ENCODE peak calls at places on chromosomes 16 and 17, in eight cellular contexts. One of them, this sample, is unnamed.
A peak's percentile ranks its signal among the peaks of the same experiment; 100 is the strongest.

GRCh38 chr17:45747907-45748306 is 36.2 kb upstream of the CRHR1 start:
- DNase-seq in HFFc6: no peak
- DNase-seq in activated B cell treated with CpG ODN at 0.5 μM for 24 hours: no peak
- DNase-seq in OCI-LY7: no peak
- DNase-seq in AG10803: no peak
- DNase-seq in GM10248: no peak
- DNase-seq in A549: no peak
- DNase-seq in endothelial cell of umbilical vein: no peak
- DNase-seq in this sample: no peak

GRCh38 chr17:45296003-45296832 is 20.6 kb downstream of the MAP3K14 start:
- DNase-seq in HFFc6: peak; percentile 79
- DNase-seq in activated B cell treated with CpG ODN at 0.5 μM for 24 hours: peak; percentile 58
- DNase-seq in OCI-LY7: peak; percentile 72
- DNase-seq in AG10803: no peak
- DNase-seq in GM10248: no peak
- DNase-seq in A549: no peak
- DNase-seq in endothelial cell of umbilical vein: peak; percentile 52
- DNase-seq in this sample: peak; percentile 55

GRCh38 chr16:85601730-85602401 is 11.3 kb upstream of the GSE1 start:
- DNase-seq in HFFc6: no peak
- DNase-seq in activated B cell treated with CpG ODN at 0.5 μM for 24 hours: no peak
- DNase-seq in OCI-LY7: no peak
- DNase-seq in AG10803: no peak
- DNase-seq in GM10248: no peak
- DNase-seq in A549: no peak
- DNase-seq in endothelial cell of umbilical vein: no peak
- DNase-seq in this sample: no peak

GRCh38 chr16:15897834-15898254 is 9.4 kb upstream of the CEP20 start:
- DNase-seq in HFFc6: peak; percentile 25
- DNase-seq in activated B cell treated with CpG ODN at 0.5 μM for 24 hours: no peak
- DNase-seq in OCI-LY7: peak; percentile 51
- DNase-seq in AG10803: peak; percentile 65
- DNase-seq in GM10248: peak; percentile 73
- DNase-seq in A549: no peak
- DNase-seq in endothelial cell of umbilical vein: no peak
- DNase-seq in this sample: peak; percentile 69

GRCh38 chr17:81035389-81036127 is 607 bp downstream of the BAIAP2 start:
- DNase-seq in HFFc6: peak; percentile 14
- DNase-seq in activated B cell treated with CpG ODN at 0.5 μM for 24 hours: no peak
- DNase-seq in OCI-LY7: no peak
- DNase-seq in AG10803: no peak
- DNase-seq in GM10248: no peak
- DNase-seq in A549: no peak
- DNase-seq in endothelial cell of umbilical vein: peak; percentile 26
- DNase-seq in this sample: no peak

GRCh38 chr17:77329741-77330531 is 189.2 kb downstream of the SEC14L1 start:
- DNase-seq in HFFc6: no peak
- DNase-seq in activated B cell treated with CpG ODN at 0.5 μM for 24 hours: no peak
- DNase-seq in OCI-LY7: no peak
- DNase-seq in AG10803: no peak
- DNase-seq in GM10248: no peak
- DNase-seq in A549: no peak
- DNase-seq in endothelial cell of umbilical vein: no peak
- DNase-seq in this sample: no peak

GRCh38 chr16:23496826-23497542 is 13.3 kb downstream of the GGA2 start:
- DNase-seq in HFFc6: no peak
- DNase-seq in activated B cell treated with CpG ODN at 0.5 μM for 24 hours: no peak
- DNase-seq in OCI-LY7: no peak
- DNase-seq in AG10803: peak; percentile 68
- DNase-seq in GM10248: no peak
- DNase-seq in A549: no peak
- DNase-seq in endothelial cell of umbilical vein: peak; percentile 48
- DNase-seq in this sample: no peak

GRCh38 chr17:34356194-34356593 is at the start of gene CCL13:
- DNase-seq in HFFc6: no peak
- DNase-seq in activated B cell treated with CpG ODN at 0.5 μM for 24 hours: no peak
- DNase-seq in OCI-LY7: no peak
- DNase-seq in AG10803: no peak
- DNase-seq in GM10248: no peak
- DNase-seq in A549: no peak
- DNase-seq in endothelial cell of umbilical vein: no peak
- DNase-seq in this sample: no peak

GRCh38 chr17:51540151-51540550 is 279.8 kb downstream of the UTP18 start:
- DNase-seq in HFFc6: no peak
- DNase-seq in activated B cell treated with CpG ODN at 0.5 μM for 24 hours: no peak
- DNase-seq in OCI-LY7: no peak
- DNase-seq in AG10803: no peak
- DNase-seq in GM10248: no peak
- DNase-seq in A549: peak; percentile 20
- DNase-seq in endothelial cell of umbilical vein: no peak
- DNase-seq in this sample: no peak

GRCh38 chr17:51541215-51541614 is 280.9 kb downstream of the UTP18 start:
- DNase-seq in HFFc6: no peak
- DNase-seq in activated B cell treated with CpG ODN at 0.5 μM for 24 hours: no peak
- DNase-seq in OCI-LY7: no peak
- DNase-seq in AG10803: no peak
- DNase-seq in GM10248: no peak
- DNase-seq in A549: no peak
- DNase-seq in endothelial cell of umbilical vein: no peak
- DNase-seq in this sample: no peak

GRCh38 chr17:51537996-51538550 is 277.7 kb downstream of the UTP18 start:
- DNase-seq in HFFc6: no peak
- DNase-seq in activated B cell treated with CpG ODN at 0.5 μM for 24 hours: no peak
- DNase-seq in OCI-LY7: no peak
- DNase-seq in AG10803: no peak
- DNase-seq in GM10248: no peak
- DNase-seq in A549: no peak
- DNase-seq in endothelial cell of umbilical vein: no peak
- DNase-seq in this sample: no peak

DNA sequence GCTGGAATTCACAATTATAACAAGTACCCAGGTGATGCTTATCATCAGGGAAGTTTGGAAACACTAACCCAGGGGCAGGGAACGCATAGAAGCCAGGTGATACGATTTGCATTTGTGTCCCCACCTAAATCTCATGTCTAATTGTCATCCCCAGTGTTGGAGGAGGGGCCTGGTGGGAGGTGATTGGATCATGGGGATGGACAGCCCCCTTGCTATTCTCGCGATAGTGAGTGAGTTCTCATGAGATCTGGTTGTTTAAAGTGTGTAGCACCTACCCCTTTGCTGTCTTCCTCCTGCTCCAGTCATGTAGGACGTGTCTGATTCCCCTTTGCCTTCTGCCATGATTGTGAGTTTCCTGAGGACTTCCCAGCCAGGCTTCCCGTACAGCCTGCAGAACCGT is 276.3 kb downstream of the UTP18 start:
- DNase-seq in HFFc6: no peak
- DNase-seq in activated B cell treated with CpG ODN at 0.5 μM for 24 hours: no peak
- DNase-seq in OCI-LY7: no peak
- DNase-seq in AG10803: no peak
- DNase-seq in GM10248: no peak
- DNase-seq in A549: no peak
- DNase-seq in endothelial cell of umbilical vein: no peak
- DNase-seq in this sample: no peak
- TF ChIP-seq CTCF in HFFc6: no peak
- TF ChIP-seq CTCF in activated B cell treated with CpG ODN at 0.5 μM for 24 hours: no peak
- TF ChIP-seq CTCF in OCI-LY7: no peak
- TF ChIP-seq CTCF in AG10803: no peak
- TF ChIP-seq CTCF in GM10248: no peak
- TF ChIP-seq CTCF in A549: no peak
- TF ChIP-seq CTCF in endothelial cell of umbilical vein: no peak
- TF ChIP-seq CTCF in this sample: no peak

DNA sequence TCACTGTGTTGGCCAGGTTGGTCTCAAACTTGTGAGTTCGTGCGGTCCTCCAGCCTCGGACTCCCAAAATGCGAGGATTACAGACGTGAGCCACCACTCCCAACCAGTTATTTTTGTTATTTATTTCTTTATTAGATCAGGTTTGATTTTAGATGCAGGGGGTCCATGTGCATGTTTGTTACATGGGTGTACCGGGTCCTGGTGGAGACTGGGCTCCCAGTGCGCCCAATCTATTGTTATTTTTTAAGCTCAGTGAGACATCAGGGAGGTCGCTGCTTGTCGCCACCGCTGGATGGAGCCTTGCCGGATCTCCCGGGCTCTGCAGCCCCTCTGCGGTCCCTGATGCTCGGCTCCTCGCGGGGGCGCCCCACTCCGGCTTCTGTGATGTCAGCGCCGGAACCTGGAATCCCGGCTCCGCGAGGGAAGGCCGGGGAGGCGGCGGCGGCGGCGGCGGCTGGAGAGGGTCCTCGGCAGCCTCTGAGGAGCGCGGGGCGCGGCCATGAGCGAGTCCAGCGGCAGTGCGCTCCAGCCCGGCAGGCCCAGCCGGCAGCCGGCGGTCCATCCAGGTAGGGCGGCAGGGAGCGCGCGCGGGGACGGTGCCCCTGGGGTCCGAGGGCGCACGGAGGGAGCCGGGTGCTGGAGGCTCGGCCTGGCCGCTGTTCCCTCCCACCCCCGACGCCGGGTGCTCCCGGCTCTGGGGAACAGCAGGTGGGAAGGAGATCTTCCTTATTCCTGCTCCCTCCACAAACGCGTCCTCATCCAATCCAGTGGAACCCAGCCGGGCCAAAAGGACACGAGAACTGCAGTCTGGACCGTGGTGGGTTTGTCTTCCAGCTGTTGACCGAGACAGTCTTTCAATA is at the start of gene TMC7:
- DNase-seq in HFFc6: peak; percentile 78
- DNase-seq in activated B cell treated with CpG ODN at 0.5 μM for 24 hours: no peak
- DNase-seq in OCI-LY7: no peak
- DNase-seq in AG10803: peak; percentile 77
- DNase-seq in GM10248: peak; percentile 47
- DNase-seq in A549: peak; percentile 92
- DNase-seq in endothelial cell of umbilical vein: peak; percentile 89
- DNase-seq in this sample: peak; percentile 66
- TF ChIP-seq CTCF in HFFc6: peak; percentile 87
- TF ChIP-seq CTCF in activated B cell treated with CpG ODN at 0.5 μM for 24 hours: no peak
- TF ChIP-seq CTCF in OCI-LY7: no peak
- TF ChIP-seq CTCF in AG10803: peak; percentile 82
- TF ChIP-seq CTCF in GM10248: peak; percentile 39
- TF ChIP-seq CTCF in A549: peak; percentile 98
- TF ChIP-seq CTCF in endothelial cell of umbilical vein: peak; percentile 95
- TF ChIP-seq CTCF in this sample: no peak

GRCh38 chr16:79049040-79049439 is 551.5 kb downstream of the MAF start:
- DNase-seq in HFFc6: no peak
- DNase-seq in activated B cell treated with CpG ODN at 0.5 μM for 24 hours: no peak
- DNase-seq in OCI-LY7: no peak
- DNase-seq in AG10803: no peak
- DNase-seq in GM10248: no peak
- DNase-seq in A549: no peak
- DNase-seq in endothelial cell of umbilical vein: no peak
- DNase-seq in this sample: no peak

GRCh38 chr16:79051313-79051712 is 549.2 kb downstream of the MAF start:
- DNase-seq in HFFc6: no peak
- DNase-seq in activated B cell treated with CpG ODN at 0.5 μM for 24 hours: no peak
- DNase-seq in OCI-LY7: no peak
- DNase-seq in AG10803: no peak
- DNase-seq in GM10248: no peak
- DNase-seq in A549: no peak
- DNase-seq in endothelial cell of umbilical vein: no peak
- DNase-seq in this sample: no peak

GRCh38 chr16:79045191-79045590 is 555.3 kb downstream of the MAF start:
- DNase-seq in HFFc6: no peak
- DNase-seq in activated B cell treated with CpG ODN at 0.5 μM for 24 hours: no peak
- DNase-seq in OCI-LY7: no peak
- DNase-seq in AG10803: no peak
- DNase-seq in GM10248: no peak
- DNase-seq in A549: no peak
- DNase-seq in endothelial cell of umbilical vein: no peak
- DNase-seq in this sample: no peak

GRCh38 chr16:79050063-79050462 is 550.5 kb downstream of the MAF start:
- DNase-seq in HFFc6: no peak
- DNase-seq in activated B cell treated with CpG ODN at 0.5 μM for 24 hours: no peak
- DNase-seq in OCI-LY7: no peak
- DNase-seq in AG10803: no peak
- DNase-seq in GM10248: no peak
- DNase-seq in A549: no peak
- DNase-seq in endothelial cell of umbilical vein: no peak
- DNase-seq in this sample: no peak

DNA sequence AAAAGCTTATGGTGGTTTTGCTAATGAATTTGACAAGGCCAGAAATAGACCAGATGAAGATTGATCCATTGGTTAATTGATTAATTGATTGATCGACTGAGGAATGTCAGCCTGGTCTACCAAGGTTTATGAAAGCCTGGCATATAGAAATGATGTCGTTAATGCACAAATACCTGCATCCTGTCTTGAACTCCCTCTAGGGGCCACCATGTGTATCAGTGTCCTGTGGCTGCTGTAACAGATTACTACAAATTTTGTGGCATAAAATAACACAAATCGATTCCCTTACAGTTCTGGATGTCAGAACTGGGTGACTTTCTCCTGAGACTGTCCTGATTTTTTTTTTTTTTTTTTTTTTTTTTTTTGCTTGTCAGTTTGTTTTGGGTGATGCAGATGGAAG is 553.2 kb downstream of the MAF start:
- DNase-seq in HFFc6: no peak
- DNase-seq in activated B cell treated with CpG ODN at 0.5 μM for 24 hours: no peak
- DNase-seq in OCI-LY7: peak; percentile 27
- DNase-seq in AG10803: no peak
- DNase-seq in GM10248: no peak
- DNase-seq in A549: peak; percentile 17
- DNase-seq in endothelial cell of umbilical vein: no peak
- DNase-seq in this sample: no peak
- TF ChIP-seq CTCF in HFFc6: peak; percentile 32
- TF ChIP-seq CTCF in activated B cell treated with CpG ODN at 0.5 μM for 24 hours: peak; percentile 47
- TF ChIP-seq CTCF in OCI-LY7: peak; percentile 75
- TF ChIP-seq CTCF in AG10803: no peak
- TF ChIP-seq CTCF in GM10248: peak; percentile 17
- TF ChIP-seq CTCF in A549: peak; percentile 38
- TF ChIP-seq CTCF in endothelial cell of umbilical vein: no peak
- TF ChIP-seq CTCF in this sample: no peak

GRCh38 chr17:59108400-59109102 is 1.9 kb upstream of the TRIM37 start:
- DNase-seq in HFFc6: no peak
- DNase-seq in activated B cell treated with CpG ODN at 0.5 μM for 24 hours: no peak
- DNase-seq in OCI-LY7: no peak
- DNase-seq in AG10803: no peak
- DNase-seq in GM10248: no peak
- DNase-seq in A549: no peak
- DNase-seq in endothelial cell of umbilical vein: no peak
- DNase-seq in this sample: no peak

GRCh38 chr17:59105852-59106462 is 723 bp downstream of the TRIM37 start:
- DNase-seq in HFFc6: peak; percentile 26
- DNase-seq in activated B cell treated with CpG ODN at 0.5 μM for 24 hours: no peak
- DNase-seq in OCI-LY7: peak; percentile 50
- DNase-seq in AG10803: peak; percentile 29
- DNase-seq in GM10248: no peak
- DNase-seq in A549: peak; percentile 67
- DNase-seq in endothelial cell of umbilical vein: peak; percentile 53
- DNase-seq in this sample: peak; percentile 31

GRCh38 chr17:59110973-59111372 is 4.3 kb upstream of the TRIM37 start:
- DNase-seq in HFFc6: no peak
- DNase-seq in activated B cell treated with CpG ODN at 0.5 μM for 24 hours: no peak
- DNase-seq in OCI-LY7: no peak
- DNase-seq in AG10803: no peak
- DNase-seq in GM10248: no peak
- DNase-seq in A549: no peak
- DNase-seq in endothelial cell of umbilical vein: no peak
- DNase-seq in this sample: no peak

GRCh38 chr17:59107306-59107670 is 608 bp upstream of the TRIM37 start:
- DNase-seq in HFFc6: no peak
- DNase-seq in activated B cell treated with CpG ODN at 0.5 μM for 24 hours: no peak
- DNase-seq in OCI-LY7: no peak
- DNase-seq in AG10803: no peak
- DNase-seq in GM10248: no peak
- DNase-seq in A549: no peak
- DNase-seq in endothelial cell of umbilical vein: no peak
- DNase-seq in this sample: no peak

GRCh38 chr17:59106463-59107305 is at the start of gene TRIM37:
- DNase-seq in HFFc6: peak; percentile 98
- DNase-seq in activated B cell treated with CpG ODN at 0.5 μM for 24 hours: peak; percentile 98
- DNase-seq in OCI-LY7: peak; percentile 100
- DNase-seq in AG10803: peak; percentile 98
- DNase-seq in GM10248: peak; percentile 99
- DNase-seq in A549: peak; percentile 100
- DNase-seq in endothelial cell of umbilical vein: peak; percentile 100
- DNase-seq in this sample: peak; percentile 98
- TF ChIP-seq CTCF in HFFc6: peak; percentile 34
- TF ChIP-seq CTCF in activated B cell treated with CpG ODN at 0.5 μM for 24 hours: no peak
- TF ChIP-seq CTCF in OCI-LY7: peak; percentile 25
- TF ChIP-seq CTCF in AG10803: no peak
- TF ChIP-seq CTCF in GM10248: no peak
- TF ChIP-seq CTCF in A549: no peak
- TF ChIP-seq CTCF in endothelial cell of umbilical vein: no peak
- TF ChIP-seq CTCF in this sample: no peak

This sample was measured in GM20000.